ENCODE peak calls at places on chromosomes 1 and 21, in eight cellular contexts. N is uterus, Y is mesothelial cell of epicardium, I is heart right ventricle, B is MM.1S, O is omental fat pad, H is Peyer's patch, J is H9. A is an unnamed sample.

GRCh38 chr1:30232288-30232899 is 491.0 kb downstream of the MATN1 start:
- DNase-seq in I (no peak), O (no peak), J (peak; percentile 53), Y (no peak), B (peak; percentile 27), N (no peak), H (no peak), A (no peak)

GRCh38 chr1:119784127-119784781 is 15.5 kb upstream of the HMGCS2 start:
- DNase-seq in N (peak; percentile 39), J (no peak), O (peak; percentile 58), B (no peak), H (peak; percentile 80), I (no peak), Y (no peak), A (peak; percentile 32)

GRCh38 chr1:15802234-15802965 is 5.0 kb downstream of the UQCRHL start:
- DNase-seq in H (no peak), Y (no peak), B (no peak), I (no peak), N (no peak), O (no peak), J (no peak), A (no peak)

GRCh38 chr1:28136636-28137613 is 39.6 kb downstream of the PTAFR start:
- DNase-seq in I (no peak), Y (no peak), J (no peak), B (no peak), N (no peak), H (no peak), O (no peak), A (peak; percentile 57)

GRCh38 chr1:33502726-33503125 is 30.3 kb downstream of the ZSCAN20 start:
- DNase-seq in O (no peak), B (no peak), J (no peak), N (no peak), H (no peak), Y (no peak), I (no peak), A (peak; percentile 22)

GRCh38 chr1:151710187-151710586 is 6.4 kb downstream of the CELF3 start:
- DNase-seq in J (peak; percentile 63), B (no peak), Y (no peak), I (no peak), H (no peak), O (no peak), N (no peak), A (peak; percentile 62)

GRCh38 chr1:216216304-216216703 is 206.9 kb downstream of the USH2A start:
- DNase-seq in I (no peak), O (no peak), N (no peak), H (no peak), B (no peak), Y (no peak), J (no peak), A (no peak)

GRCh38 chr21:20527691-20528090 is 470.5 kb upstream of the NCAM2 start:
- DNase-seq in Y (no peak), H (no peak), J (no peak), I (no peak), B (no peak), N (no peak), O (no peak), A (no peak)

GRCh38 chr1:50270926-50271325 is 152.3 kb downstream of the DMRTA2 start:
- DNase-seq in B (no peak), J (no peak), Y (no peak), N (no peak), H (no peak), O (no peak), I (no peak), A (no peak)

GRCh38 chr1:207825719-207826556 is 74.1 kb downstream of the CD46 start:
- DNase-seq in Y (no peak), N (peak; percentile 66), I (peak; percentile 80), B (peak; percentile 96), J (no peak), H (peak; percentile 95), O (no peak), A (peak; percentile 41)

GRCh38 chr1:246417813-246418564 is 89.1 kb downstream of the SMYD3 start:
- DNase-seq in H (no peak), N (no peak), B (no peak), I (no peak), O (no peak), Y (no peak), J (no peak), A (no peak)

GRCh38 chr1:222204475-222204874 is 343.4 kb downstream of the HHIPL2 start:
- DNase-seq in J (no peak), B (no peak), Y (no peak), I (no peak), H (no peak), O (no peak), N (no peak), A (no peak)

GRCh38 chr21:14454642-14455009 is 71.7 kb upstream of the HSPA13 start:
- DNase-seq in Y (no peak), J (no peak), B (peak; percentile 46), O (no peak), H (no peak), I (no peak), N (no peak), A (no peak)

GRCh38 chr1:160883586-160883985 is 1.4 kb downstream of the ITLN1 start:
- DNase-seq in Y (no peak), N (no peak), B (no peak), I (no peak), J (no peak), O (no peak), H (no peak), A (no peak)

GRCh38 chr1:27602510-27603319 is 1.2 kb downstream of the AHDC1 start:
- DNase-seq in J (no peak), I (peak; percentile 69), Y (peak; percentile 75), O (no peak), N (peak; percentile 75), B (peak; percentile 24), H (peak; percentile 82), A (peak; percentile 79)

GRCh38 chr1:61851235-61851634 is 109.0 kb downstream of the PATJ start:
- DNase-seq in J (no peak), I (no peak), H (no peak), N (no peak), B (no peak), Y (no peak), O (no peak), A (no peak)

GRCh38 chr21:45835301-45836267 is 146.0 kb upstream of the COL6A1 start:
- DNase-seq in I (no peak), N (no peak), H (no peak), B (no peak), J (peak; percentile 32), Y (no peak), O (no peak), A (no peak)

GRCh38 chr1:66733348-66734017 is 18.8 kb upstream of the DYNLT5 start:
- DNase-seq in O (no peak), I (no peak), N (no peak), J (no peak), B (peak; percentile 70), Y (no peak), H (no peak), A (no peak)

GRCh38 chr1:82565146-82565545 is 764.4 kb downstream of the ADGRL2 start:
- DNase-seq in H (no peak), O (no peak), B (no peak), Y (no peak), J (peak; percentile 34), N (no peak), I (no peak), A (peak; percentile 80)

GRCh38 chr1:79042117-79042516 is 35.6 kb upstream of the ADGRL4 start:
- DNase-seq in O (no peak), J (no peak), B (no peak), H (no peak), N (no peak), Y (no peak), I (no peak), A (peak; percentile 68)

GRCh38 chr1:202154766-202155477 is 5.5 kb downstream of the PTPN7 start:
- DNase-seq in Y (peak; percentile 56), O (no peak), J (peak; percentile 84), H (peak; percentile 79), N (no peak), I (no peak), B (peak; percentile 46), A (peak; percentile 48)
- TF ChIP-seq CTCF in Y (peak; percentile 22), O (no peak), J (peak; percentile 78), H (peak; percentile 54), N (no peak), I (peak; percentile 54), B (peak; percentile 57), A (peak; percentile 58)

GRCh38 chr1:32353886-32354570 is 8.3 kb downstream of the FAM229A start:
- DNase-seq in I (peak; percentile 51), N (peak; percentile 92), H (peak; percentile 59), Y (no peak), J (no peak), O (no peak), B (no peak), A (peak; percentile 75)

GRCh38 chr1:32353431-32353830 is 8.9 kb downstream of the FAM229A start:
- DNase-seq in B (no peak), H (no peak), Y (no peak), I (no peak), O (no peak), J (no peak), N (no peak), A (no peak)

GRCh38 chr1:32351077-32351858 is 11.0 kb downstream of the FAM229A start:
- DNase-seq in O (peak; percentile 77), B (peak; percentile 94), I (peak; percentile 96), N (peak; percentile 96), Y (peak; percentile 94), J (peak; percentile 95), H (peak; percentile 97), A (peak; percentile 96)

GRCh38 chr1:32351859-32352745 is 10.2 kb downstream of the FAM229A start:
- DNase-seq in B (no peak), N (peak; percentile 68), Y (peak; percentile 67), H (peak; percentile 71), J (no peak), I (peak; percentile 52), O (no peak), A (no peak)

DNA sequence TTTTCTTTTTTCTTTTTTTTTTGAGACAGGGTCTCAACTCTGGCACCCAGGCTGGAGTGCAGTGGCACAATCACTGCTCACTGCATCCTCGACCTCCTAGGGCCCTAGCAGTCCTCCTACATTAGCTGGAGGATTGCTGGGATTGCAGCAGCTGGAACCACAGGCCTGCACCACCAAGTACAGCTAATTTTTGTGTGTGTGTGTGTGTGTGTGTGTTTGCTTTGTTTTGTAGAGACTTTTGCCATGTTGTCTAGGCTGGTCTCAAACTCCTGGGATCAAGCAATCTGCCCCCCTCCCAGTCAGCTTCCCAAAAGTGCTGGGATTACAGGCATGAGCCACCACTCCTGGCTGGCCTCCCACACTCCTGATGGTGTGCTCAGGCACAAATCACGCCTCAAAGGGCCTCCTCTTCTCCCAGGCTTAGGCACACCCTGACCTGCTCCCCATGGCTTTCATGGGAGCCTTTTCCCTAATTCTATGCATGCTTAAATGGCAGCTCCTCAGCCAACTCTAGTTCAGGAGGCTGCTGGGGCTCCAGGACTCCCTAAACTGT is 9.4 kb downstream of the FAM229A start:
- DNase-seq in J (no peak), H (no peak), I (no peak), Y (no peak), O (no peak), B (no peak), N (no peak), A (no peak)
- TF ChIP-seq CTCF in J (no peak), H (no peak), I (no peak), Y (no peak), O (no peak), B (no peak), N (no peak), A (no peak)

GRCh38 chr1:86753700-86754099 is 49.3 kb downstream of the SH3GLB1 start:
- DNase-seq in Y (no peak), O (no peak), J (no peak), N (no peak), B (peak; percentile 88), H (no peak), I (no peak), A (peak; percentile 52)
- TF ChIP-seq CTCF in Y (no peak), O (no peak), J (peak; percentile 36), N (no peak), B (peak; percentile 52), H (no peak), I (peak; percentile 11), A (no peak)

GRCh38 chr1:36217667-36218066 is 6.6 kb upstream of the THRAP3 start:
- DNase-seq in J (no peak), Y (no peak), I (no peak), H (no peak), B (no peak), O (no peak), N (no peak), A (peak; percentile 60)
- TF ChIP-seq CTCF in J (peak; percentile 40), Y (no peak), I (peak; percentile 33), H (no peak), B (no peak), O (no peak), N (no peak), A (peak; percentile 41)

A was measured in foreskin fibroblast.